ENCODE peak calls at places on chromosome 14, in seven cellular contexts. H is AG04449, U is breast epithelium, Y is mucosa of descending colon, V is left lung, A is tibial artery, M is AG04450. E is an unnamed sample.

GRCh38 chr14:32468955-32469354 is 139.9 kb downstream of the AKAP6 start:
- DNase-seq in M (no peak), A (no peak), H (peak), Y (no peak), U (no peak), V (no peak), E (no peak)

GRCh38 chr14:105487449-105487985 is 831 bp downstream of the CRIP1 start:
- DNase-seq in Y (peak), U (no peak), M (no peak), H (no peak), A (peak), V (peak), E (peak)

GRCh38 chr14:102525213-102526143 is 15.9 kb upstream of the ANKRD9 start:
- DNase-seq in A (no peak), Y (peak), H (no peak), U (no peak), M (no peak), V (no peak), E (no peak)

GRCh38 chr14:102086346-102086971 is 385 bp downstream of the HSP90AA1 start:
- DNase-seq in Y (peak), V (peak), M (peak), H (no peak), A (peak), U (no peak), E (peak)

GRCh38 chr14:104292084-104292970 is 153.9 kb downstream of the KIF26A start:
- DNase-seq in V (peak), Y (peak), M (no peak), H (no peak), A (peak), U (peak), E (no peak)

GRCh38 chr14:54867011-54867410 is 35.6 kb downstream of the GCH1 start:
- DNase-seq in V (no peak), M (no peak), Y (no peak), H (peak), U (no peak), A (no peak), E (no peak)

GRCh38 chr14:92409069-92409468 is 86.1 kb downstream of the SLC24A4 start:
- DNase-seq in H (no peak), A (no peak), Y (no peak), M (no peak), U (no peak), V (no peak), E (no peak)

GRCh38 chr14:92615451-92615850 is 101.9 kb downstream of the RIN3 start:
- DNase-seq in Y (peak), U (no peak), V (no peak), M (no peak), H (no peak), A (no peak), E (peak)

GRCh38 chr14:90654831-90655276 is 161.4 kb downstream of the TTC7B start:
- DNase-seq in U (no peak), H (no peak), A (no peak), V (no peak), M (no peak), Y (no peak), E (no peak)

GRCh38 chr14:104563191-104563741 is 16.3 kb upstream of the C14orf180 start:
- DNase-seq in H (no peak), V (no peak), A (no peak), Y (no peak), U (no peak), M (no peak), E (no peak)

GRCh38 chr14:74442757-74443156 is 16.7 kb upstream of the SYNDIG1L start:
- DNase-seq in A (peak), H (no peak), U (no peak), Y (no peak), M (no peak), V (no peak), E (no peak)

GRCh38 chr14:23950411-23951135 is 3.0 kb upstream of the DHRS4 start:
- DNase-seq in U (no peak), M (no peak), A (no peak), H (no peak), Y (no peak), V (no peak), E (no peak)

GRCh38 chr14:100748944-100749343 is 22.3 kb downstream of the DLK1 start:
- DNase-seq in Y (no peak), M (no peak), U (no peak), H (no peak), V (peak), A (peak), E (no peak)

GRCh38 chr14:89629383-89629782 is 212.3 kb upstream of the FOXN3 start:
- DNase-seq in A (no peak), M (no peak), U (no peak), Y (no peak), V (no peak), H (no peak), E (no peak)

GRCh38 chr14:29724991-29725390 is 202.7 kb downstream of the PRKD1 start:
- DNase-seq in Y (no peak), V (no peak), M (no peak), A (no peak), U (no peak), H (no peak), E (no peak)

GRCh38 chr14:99872786-99873440 is 79.7 kb downstream of the EML1 start:
- DNase-seq in V (no peak), A (no peak), Y (no peak), H (no peak), M (no peak), U (no peak), E (no peak)

GRCh38 chr14:102201369-102201748 is 61.7 kb downstream of the WDR20 start:
- DNase-seq in U (no peak), M (no peak), A (no peak), Y (no peak), V (no peak), H (no peak), E (no peak)

GRCh38 chr14:89723930-89724915 is 230.3 kb downstream of the EFCAB11 start:
- DNase-seq in U (no peak), M (no peak), V (no peak), A (no peak), H (no peak), Y (no peak), E (no peak)

GRCh38 chr14:73594491-73594890 is 2.8 kb downstream of the ACOT4 start:
- DNase-seq in M (no peak), U (no peak), V (no peak), H (no peak), A (no peak), Y (no peak), E (no peak)

GRCh38 chr14:68585690-68586089 is 207.2 kb downstream of the ZFP36L1 start:
- DNase-seq in V (no peak), A (no peak), Y (no peak), U (no peak), M (no peak), H (no peak), E (no peak)

GRCh38 chr14:94175403-94176146 is 1.5 kb downstream of the PPP4R4 start:
- DNase-seq in Y (no peak), V (no peak), A (no peak), M (no peak), U (no peak), H (no peak), E (no peak)

GRCh38 chr14:63551338-63551737 is 8.2 kb upstream of the PPP2R5E start:
- DNase-seq in V (no peak), M (no peak), A (no peak), U (no peak), H (no peak), Y (no peak), E (no peak)

GRCh38 chr14:88856786-88857366 is 32.4 kb downstream of the TTC8 start:
- DNase-seq in A (no peak), Y (no peak), V (no peak), H (no peak), U (no peak), M (no peak), E (no peak)

GRCh38 chr14:29273513-29273912 is 506.9 kb downstream of the FOXG1 start:
- DNase-seq in U (no peak), M (no peak), V (no peak), A (no peak), H (no peak), Y (no peak), E (no peak)

GRCh38 chr14:98510392-98510791 is 761.6 kb downstream of the BCL11B start:
- DNase-seq in Y (no peak), U (no peak), H (no peak), V (no peak), A (no peak), M (no peak), E (no peak)

GRCh38 chr14:47447076-47447475 is 228.3 kb downstream of the MDGA2 start:
- DNase-seq in V (no peak), Y (no peak), M (no peak), A (no peak), U (no peak), H (no peak), E (no peak)

GRCh38 chr14:94505641-94506040 is 3.6 kb downstream of the SERPINA12 start:
- DNase-seq in V (no peak), M (no peak), H (no peak), Y (no peak), U (peak), A (no peak), E (no peak)

GRCh38 chr14:97887690-97888089 is 1090.5 kb downstream of the VRK1 start:
- DNase-seq in U (no peak), Y (no peak), H (no peak), A (no peak), M (no peak), V (no peak), E (no peak)

GRCh38 chr14:101461891-101462290 is 99.4 kb upstream of the DIO3 start:
- DNase-seq in A (peak), V (peak), H (no peak), U (no peak), M (no peak), Y (no peak), E (no peak)

GRCh38 chr14:61260939-61261776 is 20.0 kb downstream of the TMEM30B start:
- DNase-seq in Y (no peak), U (no peak), M (peak), H (no peak), A (peak), V (no peak), E (no peak)

GRCh38 chr14:88553886-88554457 is 835 bp downstream of the PTPN21 start:
- DNase-seq in V (no peak), M (no peak), Y (no peak), U (no peak), A (no peak), H (no peak), E (no peak)

GRCh38 chr14:83826838-83827237 is 1703.1 kb upstream of the FLRT2 start:
- DNase-seq in Y (no peak), U (no peak), M (no peak), V (no peak), H (no peak), A (no peak), E (no peak)

GRCh38 chr14:78022059-78022458 is 148.1 kb upstream of the NRXN3 start:
- DNase-seq in V (peak), A (no peak), Y (no peak), H (no peak), U (no peak), M (no peak), E (no peak)

GRCh38 chr14:97379091-97379531 is 581.9 kb downstream of the VRK1 start:
- DNase-seq in H (no peak), A (no peak), U (no peak), M (no peak), V (no peak), Y (peak), E (no peak)

GRCh38 chr14:68522510-68523325 is 270.1 kb downstream of the ZFP36L1 start:
- DNase-seq in Y (no peak), M (no peak), U (no peak), A (no peak), H (peak), V (no peak), E (no peak)

GRCh38 chr14:99121027-99121875 is 150.7 kb downstream of the BCL11B start:
- DNase-seq in M (no peak), U (no peak), A (peak), V (no peak), H (no peak), Y (no peak), E (no peak)

GRCh38 chr14:87785868-87786267 is 207.1 kb downstream of the GALC start:
- DNase-seq in Y (no peak), M (no peak), A (no peak), H (no peak), U (no peak), V (no peak), E (no peak)

GRCh38 chr14:87066221-87066817 is 926.7 kb downstream of the GALC start:
- DNase-seq in U (no peak), M (no peak), A (no peak), V (no peak), H (no peak), Y (no peak), E (no peak)

GRCh38 chr14:103542545-103543088 is 13.6 kb downstream of the TRMT61A start:
- DNase-seq in V (no peak), U (no peak), Y (peak), A (peak), M (no peak), H (no peak), E (no peak)

GRCh38 chr14:77738559-77739250 is 22.3 kb downstream of the SNW1 start:
- DNase-seq in V (no peak), U (no peak), H (no peak), A (no peak), Y (no peak), M (no peak), E (no peak)

GRCh38 chr14:56338674-56339073 is 220.5 kb downstream of the PELI2 start:
- DNase-seq in V (no peak), M (no peak), Y (no peak), U (no peak), A (no peak), H (no peak), E (no peak)

GRCh38 chr14:56328021-56328420 is 209.8 kb downstream of the PELI2 start:
- DNase-seq in U (no peak), V (no peak), Y (no peak), M (no peak), H (no peak), A (no peak), E (no peak)

GRCh38 chr14:56334458-56334857 is 216.2 kb downstream of the PELI2 start:
- DNase-seq in A (no peak), H (no peak), V (no peak), U (no peak), Y (no peak), M (no peak), E (no peak)

GRCh38 chr14:56331815-56332214 is 213.6 kb downstream of the PELI2 start:
- DNase-seq in A (no peak), H (no peak), U (no peak), M (no peak), V (no peak), Y (no peak), E (no peak)

GRCh38 chr14:56333361-56334279 is 215.4 kb downstream of the PELI2 start:
- DNase-seq in V (no peak), H (no peak), U (no peak), A (no peak), Y (no peak), M (peak), E (no peak)
- H3K4me3 ChIP-seq in V (no peak), H (no peak), U (no peak), A (no peak), Y (no peak), M (no peak), E (no peak)

DNA sequence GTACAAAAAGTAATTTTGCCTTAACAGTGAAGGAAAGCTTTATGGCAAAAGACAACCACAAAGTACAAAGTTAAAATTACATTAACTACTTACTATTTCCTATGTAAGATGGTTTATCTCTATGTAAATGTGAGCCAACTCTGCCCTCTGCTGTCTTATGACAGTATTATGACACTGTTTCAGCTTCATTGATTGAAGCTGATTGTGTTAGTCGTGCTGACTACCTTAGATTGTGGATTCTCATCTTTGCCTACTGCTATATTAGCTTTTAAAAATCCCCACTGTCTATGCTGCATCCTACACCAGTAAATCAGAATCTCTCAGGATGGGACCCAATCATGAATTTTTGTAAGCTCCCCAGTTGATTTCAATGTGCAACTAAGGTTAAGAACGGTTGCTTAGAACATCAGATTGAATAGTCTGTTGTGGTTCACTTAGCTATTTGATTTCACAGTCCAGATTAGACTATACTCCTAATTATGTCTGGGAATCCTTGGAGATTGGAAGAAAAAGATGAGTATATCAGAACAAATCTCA is 12.2 kb upstream of the SPTB start:
- DNase-seq in H (peak), A (no peak), M (peak), U (no peak), V (no peak), Y (no peak), E (peak)
- TF ChIP-seq CTCF in H (peak), A (peak), M (peak), U (peak), V (peak), Y (no peak), E (peak)

GRCh38 chr14:71327691-71328090 is 420.4 kb downstream of the PCNX1 start:
- DNase-seq in M (no peak), A (no peak), Y (no peak), U (no peak), H (no peak), V (no peak), E (no peak)

GRCh38 chr14:71328183-71328582 is 420.9 kb downstream of the PCNX1 start:
- DNase-seq in H (no peak), M (no peak), Y (no peak), A (no peak), U (no peak), V (no peak), E (no peak)

GRCh38 chr14:71321556-71322315 is 414.5 kb downstream of the PCNX1 start:
- DNase-seq in A (no peak), V (no peak), U (no peak), Y (no peak), M (no peak), H (no peak), E (no peak)

GRCh38 chr14:71322660-71323250 is 415.5 kb downstream of the PCNX1 start:
- DNase-seq in M (no peak), A (no peak), H (no peak), V (no peak), Y (no peak), U (no peak), E (peak)

DNA sequence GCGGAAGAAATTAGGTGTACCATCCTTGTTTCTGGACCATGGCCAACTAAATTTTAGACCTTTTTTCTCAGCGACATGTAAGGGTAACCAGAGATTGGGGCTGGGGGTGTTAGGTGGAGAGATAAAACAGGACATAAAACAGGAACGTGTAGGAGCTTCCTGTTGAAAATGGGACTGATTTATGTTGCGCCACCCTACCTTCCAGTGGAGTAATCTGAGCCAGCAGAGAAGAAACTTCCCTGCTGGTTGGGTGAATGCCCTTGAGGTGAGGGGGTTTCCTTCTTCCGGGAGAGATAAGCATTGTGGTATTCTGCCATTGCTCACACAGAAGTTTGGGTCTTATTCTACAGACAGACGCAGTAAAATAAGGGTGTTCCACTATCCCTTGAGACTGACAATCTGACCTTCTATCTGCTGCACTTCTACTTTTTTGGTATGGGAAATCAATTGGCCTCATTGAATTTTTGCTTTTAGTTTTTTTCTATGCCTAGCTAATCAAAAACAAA is 417.6 kb downstream of the PCNX1 start:
- DNase-seq in Y (no peak), H (no peak), A (no peak), M (no peak), U (no peak), V (no peak), E (peak)
- H3K4me3 ChIP-seq in Y (no peak), H (no peak), A (peak), M (no peak), U (no peak), V (no peak), E (peak)

GRCh38 chr14:72515779-72516770 is 377.8 kb downstream of the DPF3 start:
- DNase-seq in V (no peak), H (no peak), Y (no peak), A (no peak), U (no peak), M (no peak), E (no peak)
- TF ChIP-seq CTCF in V (no peak), H (peak), Y (no peak), A (no peak), U (no peak), M (peak), E (no peak)

DNA sequence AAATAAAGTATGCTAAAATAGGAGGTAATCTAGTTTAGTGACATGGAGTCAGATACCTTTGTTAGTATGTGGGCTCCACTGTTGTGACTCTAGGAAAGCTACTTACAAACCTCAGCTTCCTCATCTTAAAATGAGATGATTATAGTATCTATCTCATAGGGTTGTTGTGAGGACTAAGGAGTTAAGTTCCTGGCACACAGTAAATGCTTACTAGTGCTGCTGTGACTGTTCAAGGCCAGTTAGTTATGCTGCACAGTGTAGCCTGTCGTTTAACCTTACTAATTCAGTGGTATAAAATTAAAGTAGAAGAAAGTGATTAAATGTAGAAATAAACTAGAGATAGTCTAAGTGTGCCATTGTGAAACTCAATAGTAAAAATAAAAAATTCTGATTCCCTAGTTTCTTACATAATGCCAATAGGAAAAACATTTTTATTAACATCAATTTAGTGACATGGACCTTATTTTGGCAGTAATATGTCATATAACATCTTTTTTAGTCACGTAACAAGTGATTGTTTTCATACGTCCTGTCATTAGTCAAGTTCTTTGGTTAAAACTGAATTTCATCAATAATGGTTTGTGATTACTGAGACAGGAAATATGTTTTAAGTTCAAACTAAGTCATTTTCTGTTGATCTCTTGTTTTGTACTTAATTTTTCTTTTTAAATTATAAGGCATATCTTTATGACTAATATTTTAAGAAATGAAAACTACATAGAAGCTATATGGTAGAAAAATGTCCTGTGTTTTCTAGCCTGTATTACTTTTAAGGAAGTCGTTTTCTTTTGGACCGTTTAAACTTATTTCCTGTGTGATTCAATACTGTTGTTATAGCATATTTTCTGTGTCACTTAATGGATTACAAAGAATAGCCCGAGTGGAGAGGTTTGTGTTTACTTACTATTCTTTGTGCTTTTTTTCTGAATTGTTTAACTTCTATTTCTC is 74.0 kb downstream of the PCNX1 start:
- DNase-seq in V (no peak), A (no peak), U (no peak), H (no peak), M (no peak), Y (no peak), E (no peak)
- H3K4me3 ChIP-seq in V (no peak), A (no peak), U (no peak), H (no peak), M (no peak), Y (no peak), E (no peak)